ENCODE peak calls at places on chromosomes 5 and 9, in five cellular contexts. B, D, W, C and I are unnamed samples.

GRCh38 chr9:120242397-120242796 is 337.6 kb downstream of the CDK5RAP2 start:
- DNase-seq in B (no peak), D (no peak), W (no peak), C (no peak), I (no peak)

GRCh38 chr5:171825046-171825445 is 39.4 kb downstream of the SMIM23 start:
- DNase-seq in B (no peak), D (no peak), W (no peak), C (no peak), I (no peak)

GRCh38 chr5:112183103-112183634 is 235.9 kb downstream of the EPB41L4A start:
- DNase-seq in B (peak; percentile 59), D (no peak), W (no peak), C (no peak), I (no peak)

GRCh38 chr5:80159133-80159815 is 96.6 kb downstream of the SERINC5 start:
- DNase-seq in B (no peak), D (no peak), W (no peak), C (no peak), I (no peak)

GRCh38 chr5:96984506-96985192 is 48.8 kb downstream of the LNPEP start:
- DNase-seq in B (no peak), D (no peak), W (no peak), C (no peak), I (no peak)

GRCh38 chr9:132341177-132341840 is 13.5 kb downstream of the SETX start:
- DNase-seq in B (no peak), D (no peak), W (no peak), C (no peak), I (no peak)

GRCh38 chr5:114305402-114306207 is 56.3 kb upstream of the KCNN2 start:
- DNase-seq in B (peak; percentile 32), D (no peak), W (no peak), C (no peak), I (no peak)

GRCh38 chr5:33462456-33462855 is 21.7 kb downstream of the TARS1 start:
- DNase-seq in B (no peak), D (no peak), W (no peak), C (no peak), I (no peak)

GRCh38 chr5:175195698-175196656 is 248.0 kb downstream of the DRD1 start:
- DNase-seq in B (no peak), D (no peak), W (no peak), C (no peak), I (no peak)

GRCh38 chr5:133527311-133527710 is 85.0 kb downstream of the FSTL4 start:
- DNase-seq in B (no peak), D (no peak), W (no peak), C (no peak), I (no peak)

GRCh38 chr9:116543731-116544400 is 143.2 kb upstream of the TRIM32 start:
- DNase-seq in B (peak; percentile 31), D (no peak), W (no peak), C (no peak), I (no peak)

GRCh38 chr9:111525056-111525977 is at the start of gene ZNF483:
- DNase-seq in B (no peak), D (peak; percentile 47), W (peak; percentile 84), C (peak; percentile 78), I (peak; percentile 67)

GRCh38 chr5:78269088-78269703 is 25.3 kb downstream of the AP3B1 start:
- DNase-seq in B (no peak), D (no peak), W (no peak), C (no peak), I (no peak)

GRCh38 chr5:180689071-180689694 is 39.8 kb upstream of the FLT4 start:
- DNase-seq in B (no peak), D (no peak), W (no peak), C (no peak), I (peak; percentile 27)